ENCODE peak calls at places on chromosome 22, in six cellular contexts. A, T, Z, H, M and S are unnamed samples.

GRCh38 chr22:35523167-35523928 is 17.3 kb upstream of the RASD2 start:
- DNase-seq in A (peak), M (no peak), T (no peak), Z (no peak), H (no peak), S (no peak)

GRCh38 chr22:35627267-35628041 is 10.3 kb upstream of the MB start:
- DNase-seq in Z (peak), T (peak), H (peak), A (peak), M (peak), S (peak)

GRCh38 chr22:42780070-42780540 is 59.4 kb upstream of the A4GALT start:
- DNase-seq in M (peak), T (no peak), A (peak), Z (no peak), H (no peak), S (no peak)

GRCh38 chr22:42708393-42708792 is 12.3 kb downstream of the A4GALT start:
- DNase-seq in H (no peak), M (no peak), A (no peak), Z (no peak), T (no peak), S (no peak)

GRCh38 chr22:18954333-18954732 is 18.2 kb upstream of the PRODH start:
- DNase-seq in H (no peak), T (peak), A (peak), M (peak), Z (peak), S (peak)

GRCh38 chr22:22810018-22810427 is 77.6 kb upstream of the IGLL5 start:
- DNase-seq in H (peak), T (no peak), M (peak), Z (no peak), A (no peak), S (no peak)

GRCh38 chr22:39224550-39224949 is 20.2 kb downstream of the PDGFB start:
- DNase-seq in M (no peak), A (no peak), T (no peak), Z (no peak), H (no peak), S (no peak)

GRCh38 chr22:29713156-29713715 is 6.6 kb upstream of the CABP7 start:
- DNase-seq in Z (no peak), H (no peak), T (no peak), M (no peak), A (no peak), S (no peak)

GRCh38 chr22:40606306-40606705 is 30.2 kb downstream of the MRTFA start:
- DNase-seq in H (no peak), T (no peak), A (no peak), Z (no peak), M (peak), S (no peak)

GRCh38 chr22:31346255-31346732 is at the start of gene PATZ1:
- DNase-seq in A (peak), T (peak), M (peak), Z (peak), H (no peak), S (peak)

GRCh38 chr22:27504854-27505253 is 296.7 kb downstream of the MN1 start:
- DNase-seq in T (no peak), A (no peak), M (no peak), Z (no peak), H (no peak), S (no peak)

GRCh38 chr22:39514373-39514973 is 5.9 kb upstream of the ATF4 start:
- DNase-seq in T (no peak), A (no peak), H (no peak), M (no peak), Z (peak), S (no peak)

GRCh38 chr22:43007519-43008102 is 7.3 kb downstream of the PACSIN2 start:
- DNase-seq in H (no peak), M (peak), T (no peak), A (no peak), Z (no peak), S (no peak)

GRCh38 chr22:49303781-49304461 is 523.8 kb downstream of the BRD1 start:
- DNase-seq in M (no peak), A (no peak), Z (no peak), H (peak), T (peak), S (peak)

GRCh38 chr22:25930710-25931353 is 188.8 kb downstream of the MYO18B start:
- DNase-seq in T (no peak), M (no peak), Z (no peak), H (no peak), A (no peak), S (no peak)

GRCh38 chr22:47209547-47210023 is 447.1 kb downstream of the TBC1D22A start:
- DNase-seq in T (peak), A (no peak), Z (no peak), H (no peak), M (no peak), S (peak)

GRCh38 chr22:20106205-20106848 is 9.6 kb upstream of the RANBP1 start:
- DNase-seq in T (no peak), M (no peak), Z (no peak), A (no peak), H (no peak), S (no peak)

GRCh38 chr22:20099099-20099711 is 16.7 kb upstream of the RANBP1 start:
- DNase-seq in H (no peak), Z (no peak), M (no peak), T (no peak), A (no peak), S (no peak)

GRCh38 chr22:20102203-20102780 is 13.6 kb upstream of the RANBP1 start:
- DNase-seq in A (no peak), T (no peak), H (no peak), M (no peak), Z (no peak), S (no peak)

GRCh38 chr22:20105456-20106204 is 10.3 kb upstream of the RANBP1 start:
- DNase-seq in H (no peak), M (no peak), T (no peak), A (no peak), Z (no peak), S (no peak)

GRCh38 chr22:20101638-20102037 is 14.3 kb upstream of the RANBP1 start:
- DNase-seq in T (no peak), A (no peak), Z (no peak), H (no peak), M (no peak), S (no peak)
- TF ChIP-seq POLR2A in T (no peak), A (no peak), Z (no peak), H (no peak), M (no peak), S (no peak)

DNA sequence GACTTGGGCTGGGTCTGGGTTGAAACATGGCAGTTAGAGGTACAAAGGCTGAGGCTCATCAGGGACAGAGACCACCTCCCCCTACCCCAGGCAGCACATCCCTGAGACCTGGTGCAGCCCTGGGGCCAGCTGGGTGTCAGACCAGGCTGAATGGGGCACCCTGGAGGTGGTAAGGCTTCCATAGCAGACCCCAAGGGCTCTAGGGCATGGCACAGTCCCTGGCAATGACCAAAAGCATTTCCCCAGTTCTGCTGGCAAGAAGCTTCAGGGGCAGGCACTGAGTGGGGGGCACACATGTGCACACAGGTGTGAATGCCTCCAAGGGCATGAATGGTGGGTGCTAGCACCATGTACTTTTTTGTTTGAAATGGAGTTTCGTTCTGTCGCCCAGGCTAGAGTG is 19.9 kb downstream of the TANGO2 start:
- DNase-seq in T (no peak), A (no peak), Z (no peak), M (no peak), H (no peak), S (no peak)
- TF ChIP-seq POLR2A in T (no peak), A (no peak), Z (no peak), M (no peak), H (no peak), S (no peak)

GRCh38 chr22:17779286-17780115 is 5.2 kb upstream of the BID start:
- DNase-seq in Z (no peak), M (no peak), H (no peak), A (no peak), T (no peak), S (no peak)

GRCh38 chr22:17781319-17782031 is 7.2 kb upstream of the BID start:
- DNase-seq in A (no peak), M (peak), Z (no peak), T (no peak), H (no peak), S (no peak)

GRCh38 chr22:17778412-17778976 is 4.2 kb upstream of the BID start:
- DNase-seq in M (no peak), Z (no peak), H (no peak), A (no peak), T (no peak), S (no peak)

GRCh38 chr22:17780741-17781318 is 6.6 kb upstream of the BID start:
- DNase-seq in M (no peak), T (no peak), Z (no peak), A (no peak), H (no peak), S (no peak)

GRCh38 chr22:17780116-17780740 is 6.0 kb upstream of the BID start:
- DNase-seq in H (no peak), A (no peak), M (no peak), Z (no peak), T (no peak), S (no peak)
- TF ChIP-seq POLR2A in H (no peak), A (no peak), M (no peak), Z (no peak), T (no peak), S (no peak)

DNA sequence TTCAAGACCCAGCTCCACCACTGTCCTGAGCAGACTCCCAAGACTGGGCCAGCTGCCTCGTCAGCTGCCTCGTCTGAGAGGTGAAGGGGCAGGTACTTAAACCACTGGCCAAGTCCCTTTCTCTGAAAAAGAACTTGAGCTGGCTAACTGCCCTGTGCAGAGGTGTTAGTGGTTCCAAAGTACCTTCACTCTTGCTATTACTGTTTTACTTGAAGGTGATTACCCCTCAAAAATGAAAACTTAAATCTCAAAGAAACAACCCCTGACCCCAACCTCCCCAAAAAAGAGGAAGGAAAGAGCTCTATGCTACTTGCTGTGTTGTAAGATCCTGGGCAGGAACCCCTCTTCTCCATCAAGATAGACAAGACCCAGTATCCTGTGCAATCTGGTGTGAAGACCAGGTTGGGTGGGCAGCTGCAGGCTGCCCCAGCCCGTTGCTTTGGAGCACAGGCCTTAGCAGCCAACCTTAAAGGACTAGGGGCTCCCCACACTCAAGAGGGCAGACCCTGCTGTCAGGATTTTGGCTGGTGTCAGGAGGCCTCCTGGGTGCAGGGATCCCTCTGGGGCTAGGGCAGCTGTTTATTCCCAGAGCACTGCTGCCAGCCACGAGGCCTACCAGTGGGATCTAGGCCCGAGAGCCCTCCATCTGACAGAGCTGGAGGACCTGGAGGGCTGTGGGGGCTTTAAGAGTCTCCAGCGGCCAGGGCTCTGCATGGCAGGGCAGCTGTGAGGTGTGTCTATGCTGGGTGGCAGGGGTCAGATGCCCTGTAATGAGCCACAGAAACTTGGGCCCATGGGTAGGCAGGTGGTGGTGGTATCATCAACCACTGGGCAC is 13.0 kb downstream of the GUCD1 start:
- DNase-seq in M (no peak), H (no peak), A (no peak), Z (no peak), T (no peak), S (no peak)
- TF ChIP-seq POLR2A in M (no peak), H (no peak), A (no peak), Z (no peak), T (no peak), S (no peak)

GRCh38 chr22:37662039-37662438 is 3.5 kb downstream of the PDXP start:
- DNase-seq in M (no peak), A (no peak), T (no peak), Z (no peak), H (no peak), S (no peak)
- TF ChIP-seq POLR2A in M (no peak), A (no peak), T (no peak), Z (no peak), H (no peak), S (no peak)